ENCODE peak calls at places on chromosomes 16 and 17, in five cellular contexts. U, Q, O, K and R are unnamed samples. For H3K36me3 and H3K27me3, the result is how much of the 10 kb centered on the place peaks cover.

GRCh38 chr16:65024649-65025243 is 97.1 kb downstream of the CDH11 start:
- DNase-seq in Q (no peak), O (no peak), U (no peak), K (no peak), R (peak)

GRCh38 chr16:89700649-89701424 is 668 bp downstream of the SPATA2L start:
- DNase-seq in Q (peak), O (peak), U (no peak), K (no peak), R (peak)

GRCh38 chr17:79843917-79844815 is 4.9 kb upstream of the CBX4 start:
- DNase-seq in O (no peak), Q (no peak), U (no peak), K (peak), R (no peak)

GRCh38 chr17:81164464-81165245 is 652 bp upstream of the PVALEF start:
- DNase-seq in O (no peak), Q (no peak), K (no peak), U (no peak), R (no peak)

GRCh38 chr17:40699359-40699758 is 4.2 kb downstream of the KRT24 start:
- DNase-seq in O (no peak), U (no peak), K (no peak), Q (no peak), R (no peak)

GRCh38 chr16:85751665-85752501 is 987 bp upstream of the C16orf74 start:
- DNase-seq in K (no peak), U (no peak), O (no peak), Q (no peak), R (peak)

GRCh38 chr16:66344533-66345145 is 21.9 kb upstream of the CDH5 start:
- DNase-seq in U (no peak), K (no peak), O (peak), Q (peak), R (peak)

GRCh38 chr17:62179525-62180161 is 114.6 kb upstream of the MED13 start:
- DNase-seq in U (no peak), K (no peak), Q (peak), O (no peak), R (peak)

GRCh38 chr17:73045722-73046121 is 46.8 kb downstream of the SLC39A11 start:
- DNase-seq in Q (no peak), O (no peak), K (no peak), U (no peak), R (no peak)

GRCh38 chr16:66026211-66026610 is 340.3 kb upstream of the CDH5 start:
- DNase-seq in K (no peak), Q (peak), U (no peak), O (no peak), R (no peak)

GRCh38 chr17:6994118-6994598 is 1.7 kb upstream of the ALOX12 start:
- DNase-seq in O (no peak), U (no peak), Q (no peak), K (no peak), R (no peak)

GRCh38 chr17:41307647-41308046 is 1.5 kb downstream of the KRTAP16-1 start:
- DNase-seq in K (peak), U (no peak), Q (no peak), O (no peak), R (no peak)

DNA sequence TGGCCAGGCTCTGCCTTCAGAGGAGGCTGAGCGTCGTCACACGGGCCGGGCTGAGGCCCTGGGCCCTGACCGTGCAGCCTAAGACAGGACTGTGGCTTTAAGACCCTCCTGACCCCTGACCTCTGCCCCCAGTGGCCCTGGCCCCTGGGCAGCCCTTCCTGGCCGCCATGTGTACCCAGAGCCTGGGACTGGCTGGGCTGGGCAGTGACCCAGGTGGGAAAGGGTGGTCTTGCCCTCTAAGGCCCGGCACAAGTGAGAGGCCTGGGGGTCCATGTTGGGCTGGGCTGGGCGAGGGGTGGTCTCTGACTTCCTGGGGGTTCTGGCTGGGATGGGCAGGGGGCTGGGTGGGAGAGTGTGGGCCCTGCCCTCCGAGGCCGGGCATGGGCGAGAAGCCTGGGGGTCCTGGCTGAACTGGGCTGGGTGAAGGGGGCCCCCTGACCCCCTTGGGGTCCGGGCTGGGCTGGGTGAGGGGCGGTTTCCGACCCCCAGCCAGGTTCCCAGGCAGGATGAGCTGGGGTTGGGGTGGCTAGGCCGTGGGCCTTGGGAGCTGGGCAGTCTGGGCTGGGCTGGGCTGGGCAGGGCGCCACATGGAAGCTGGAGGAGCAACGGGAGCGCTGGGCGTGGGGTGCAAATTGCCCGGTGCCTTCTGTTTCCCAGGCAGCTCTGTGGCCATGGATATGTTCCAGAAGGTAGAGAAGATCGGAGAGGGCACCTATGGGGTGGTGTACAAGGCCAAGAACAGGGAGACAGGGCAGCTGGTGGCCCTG is at the start of gene CDK3:
- DNase-seq in U (no peak), O (no peak), Q (no peak), K (no peak), R (no peak)
- H3K4me3 ChIP-seq in U (no peak), O (no peak), Q (no peak), K (no peak), R (no peak)

GRCh38 chr16:57783116-57783515 is 19.2 kb downstream of the KIFC3 start:
- DNase-seq in U (no peak), K (peak), Q (no peak), O (no peak), R (no peak)

GRCh38 chr16:57783883-57784282 is 18.4 kb downstream of the KIFC3 start:
- DNase-seq in K (peak), U (no peak), Q (no peak), O (no peak), R (no peak)

GRCh38 chr16:57781741-57782606 is 20.3 kb downstream of the KIFC3 start:
- DNase-seq in K (peak), O (no peak), U (no peak), Q (no peak), R (peak)

GRCh38 chr16:57778658-57779057 is 23.6 kb downstream of the KIFC3 start:
- DNase-seq in U (no peak), Q (no peak), K (no peak), O (no peak), R (no peak)

GRCh38 chr16:57781349-57781740 is 20.9 kb downstream of the KIFC3 start:
- DNase-seq in K (peak), O (no peak), U (no peak), Q (no peak), R (no peak)
- H3K36me3 ChIP-seq in K (under half), O (under half), U (under half), Q (half or more), R (under half)

DNA sequence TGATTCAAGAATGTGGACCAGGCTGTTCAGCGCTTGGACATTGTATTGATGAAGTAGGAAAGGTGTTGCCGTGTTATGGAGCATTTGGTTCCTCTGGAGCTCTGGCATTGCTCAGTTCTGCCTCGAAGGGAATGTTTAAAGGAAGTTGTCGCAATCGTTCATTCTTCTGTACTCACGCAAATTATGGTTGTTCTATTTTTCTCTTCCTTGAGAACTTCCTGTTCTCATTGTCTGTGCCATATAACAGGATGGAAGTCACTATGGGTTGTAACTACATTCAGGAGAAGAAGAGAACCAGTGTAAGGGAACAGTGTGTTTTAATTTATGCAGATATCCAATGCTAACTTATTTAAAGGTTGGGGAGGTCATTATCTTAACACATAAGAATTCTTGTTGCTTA is 13.0 kb downstream of the PCTP start:
- DNase-seq in U (no peak), Q (peak), K (no peak), O (no peak), R (no peak)
- H3K27me3 ChIP-seq in U (under half), Q (under half), K (under half), O (under half), R (under half)

GRCh38 chr16:16148755-16149154 is 74.5 kb downstream of the ABCC6 start:
- DNase-seq in Q (no peak), O (no peak), K (no peak), U (no peak), R (no peak)

GRCh38 chr16:16147316-16147999 is 75.8 kb downstream of the ABCC6 start:
- DNase-seq in U (no peak), Q (no peak), O (no peak), K (no peak), R (no peak)

GRCh38 chr16:16144416-16144815 is 78.9 kb downstream of the ABCC6 start:
- DNase-seq in O (no peak), U (no peak), Q (no peak), K (no peak), R (peak)

GRCh38 chr16:16145286-16145685 is 78.0 kb downstream of the ABCC6 start:
- DNase-seq in K (no peak), O (no peak), Q (no peak), U (no peak), R (no peak)

GRCh38 chr16:16146380-16147315 is 76.6 kb downstream of the ABCC6 start:
- DNase-seq in U (no peak), O (no peak), Q (no peak), K (no peak), R (no peak)
- H3K4me3 ChIP-seq in U (no peak), O (no peak), Q (no peak), K (no peak), R (no peak)